ENCODE peak calls at places on chromosomes 3 and 15, in six cellular contexts. S is pancreas, V is progenitor cell of endocrine pancreas, K is heart left ventricle, O is K562, Z is fibroblast of the aortic adventitia. X is an unnamed sample.

GRCh38 chr15:41020311-41020710 is 67.0 kb downstream of the CHAC1 start:
- DNase-seq in S (no peak), V (no peak), K (no peak), O (no peak), Z (no peak), X (no peak)

GRCh38 chr15:40182358-40183029 is 21.6 kb downstream of the BUB1B start:
- DNase-seq in S (no peak), V (no peak), K (no peak), O (no peak), Z (no peak), X (peak)

GRCh38 chr15:42338500-42338899 is 20.8 kb upstream of the CAPN3 start:
- DNase-seq in S (no peak), V (no peak), K (no peak), O (no peak), Z (no peak), X (no peak)

GRCh38 chr15:80856400-80856799 is 77.2 kb downstream of the CEMIP start:
- DNase-seq in S (no peak), V (no peak), K (no peak), O (peak), Z (no peak), X (no peak)

GRCh38 chr3:60303160-60303559 is 948.1 kb downstream of the FHIT start:
- DNase-seq in S (no peak), V (no peak), K (no peak), O (no peak), Z (peak), X (peak)

GRCh38 chr3:123147754-123148535 is 53.8 kb upstream of the SEC22A start:
- DNase-seq in S (no peak), V (no peak), K (no peak), O (no peak), Z (no peak), X (no peak)

GRCh38 chr15:27358751-27359434 is 387.9 kb downstream of the GABRG3 start:
- DNase-seq in S (peak), V (peak), K (peak), O (peak), Z (no peak), X (peak)

GRCh38 chr3:149306751-149307434 is 26.5 kb downstream of the TM4SF18 start:
- DNase-seq in S (no peak), V (no peak), K (no peak), O (no peak), Z (no peak), X (no peak)

GRCh38 chr3:62677926-62678325 is 197.3 kb downstream of the CADPS start:
- DNase-seq in S (no peak), V (no peak), K (no peak), O (no peak), Z (no peak), X (no peak)

GRCh38 chr15:92840149-92840548 is 60.0 kb upstream of the CHD2 start:
- DNase-seq in S (no peak), V (no peak), K (no peak), O (no peak), Z (no peak), X (no peak)

GRCh38 chr3:55191911-55192787 is 264.3 kb upstream of the LRTM1 start:
- DNase-seq in S (no peak), V (no peak), K (no peak), O (no peak), Z (peak), X (peak)

GRCh38 chr3:187695434-187695833 is 6.9 kb downstream of the RTP2 start:
- DNase-seq in S (no peak), V (no peak), K (no peak), O (no peak), Z (peak), X (no peak)

GRCh38 chr15:35289029-35289617 is 204.0 kb upstream of the NANOGP8 start:
- DNase-seq in S (no peak), V (no peak), K (no peak), O (peak), Z (peak), X (peak)

GRCh38 chr3:25674670-25675069 is 10.0 kb upstream of the TOP2B start:
- DNase-seq in S (no peak), V (no peak), K (no peak), O (no peak), Z (no peak), X (no peak)

GRCh38 chr15:60696523-60696859 is 217.5 kb upstream of the ICE2 start:
- DNase-seq in S (no peak), V (no peak), K (no peak), O (no peak), Z (no peak), X (no peak)

GRCh38 chr3:11976976-11977375 is 27.2 kb upstream of the SYN2 start:
- DNase-seq in S (no peak), V (no peak), K (no peak), O (no peak), Z (no peak), X (no peak)

GRCh38 chr15:49621327-49622210 is 721 bp downstream of the DTWD1 start:
- DNase-seq in S (no peak), V (no peak), K (no peak), O (peak), Z (peak), X (peak)

GRCh38 chr3:11230125-11230524 is 42.1 kb upstream of the ATG7 start:
- DNase-seq in S (no peak), V (no peak), K (no peak), O (no peak), Z (peak), X (no peak)

DNA sequence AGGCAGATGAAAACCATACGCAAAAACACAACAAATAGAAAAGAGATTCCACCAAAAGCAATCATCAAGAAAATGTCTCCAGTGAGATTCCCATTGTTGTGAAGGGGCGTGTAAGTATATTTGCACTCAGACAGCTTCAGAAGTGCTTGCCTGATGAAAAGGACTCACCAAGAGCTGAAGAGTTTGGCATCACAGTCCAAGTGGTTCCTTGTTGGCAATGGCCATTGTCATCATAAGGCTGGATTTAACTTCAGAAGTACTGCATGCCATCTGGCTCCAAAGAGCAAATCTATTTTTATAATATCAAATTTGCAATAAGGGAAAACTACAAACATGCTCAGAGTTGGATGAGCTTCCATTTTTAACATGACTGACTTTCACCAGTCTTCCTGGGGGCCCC is 505.3 kb upstream of the NR2F2 start:
- DNase-seq in S (no peak), V (no peak), K (no peak), O (no peak), Z (no peak), X (no peak)
- TF ChIP-seq CTCF in S (no peak), V (no peak), K (no peak), O (no peak), Z (no peak), X (no peak)

DNA sequence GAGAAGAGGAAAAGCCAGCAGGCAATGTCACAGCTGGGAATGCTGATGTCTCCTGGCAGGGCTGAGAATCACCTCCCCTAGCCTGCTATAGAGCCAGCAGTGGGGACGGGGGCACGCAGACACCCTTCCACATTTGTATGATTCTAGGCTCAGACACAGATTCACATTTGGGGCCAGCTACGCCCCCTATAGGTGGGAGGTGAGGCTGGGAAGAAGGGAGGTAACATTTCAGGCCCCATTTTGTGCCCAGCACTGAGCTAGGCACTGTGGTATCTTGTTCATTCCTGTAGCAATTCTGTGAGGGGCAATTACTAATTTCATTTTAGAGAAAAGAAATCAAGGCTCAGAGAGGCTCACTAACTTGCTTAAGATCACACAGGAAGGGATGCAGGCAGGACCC is 15.9 kb upstream of the ACAD9 start:
- DNase-seq in S (no peak), V (no peak), K (no peak), O (no peak), Z (no peak), X (no peak)
- TF ChIP-seq CTCF in S (no peak), V (peak), K (no peak), O (no peak), Z (peak), X (peak)

GRCh38 chr3:48465531-48466378 is 19.2 kb downstream of the ATRIP start:
- DNase-seq in S (peak), V (peak), K (peak), O (peak), Z (peak), X (peak)
- TF ChIP-seq CTCF in S (peak), V (peak), K (peak), O (peak), Z (peak), X (peak)

DNA sequence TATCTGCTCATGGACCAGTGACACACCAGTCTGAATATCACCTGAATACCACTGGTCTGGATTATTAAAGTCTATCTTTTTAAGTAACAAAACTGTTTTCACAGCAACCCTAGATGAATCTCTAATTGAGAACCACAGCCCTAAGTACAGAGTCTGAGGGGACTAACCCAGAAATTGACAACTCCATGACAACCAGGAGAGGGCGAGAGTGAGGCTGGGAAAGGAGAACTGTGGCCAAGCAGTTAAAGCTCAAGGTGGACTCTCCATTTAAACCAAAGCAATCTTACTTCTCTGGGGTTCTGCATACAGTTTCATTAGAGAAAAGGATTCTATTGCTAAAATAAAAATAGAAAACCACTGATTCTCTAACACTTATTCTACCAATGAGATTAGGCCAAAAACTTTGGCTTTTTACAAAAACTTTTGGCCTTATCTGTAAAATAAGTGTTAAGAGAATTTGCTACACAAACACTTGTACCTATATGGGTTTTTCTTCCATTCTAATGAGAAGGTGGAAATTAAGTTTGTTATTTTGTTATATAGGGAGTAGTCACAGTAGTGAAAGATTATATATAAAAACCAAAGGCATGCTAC is 11.4 kb downstream of the NEK10 start:
- DNase-seq in S (peak), V (no peak), K (no peak), O (peak), Z (peak), X (peak)
- TF ChIP-seq CTCF in S (peak), V (peak), K (peak), O (peak), Z (peak), X (peak)